ENCODE peak calls at places on chromosomes 4 and X, in ten cellular contexts. One of them, this sample, is unnamed.

GRCh38 chr4:25790024-25790423 is 72.8 kb downstream of the SEL1L3 start:
- DNase-seq in fibroblast of the conjunctiva: no peak
- DNase-seq in amniotic stem cell: no peak
- DNase-seq in activated CD4-positive, alpha-beta T cell treated with anti-CD3 and anti-CD28 coated beads, Interleukin-2, amount 50 U/mL, for 48 hours: no peak
- DNase-seq in NCI-H748 treated with DMSO at 0.1 percent for 48 hours: no peak
- DNase-seq in midbrain: no peak
- DNase-seq in pons: no peak
- DNase-seq in GM20000: no peak
- DNase-seq in breast epithelium: no peak
- DNase-seq in iris pigment epithelial cell: no peak
- DNase-seq in this sample: no peak

GRCh38 chr4:185758807-185759206 is 53.2 kb downstream of the SORBS2 start:
- DNase-seq in activated CD4-positive, alpha-beta T cell treated with anti-CD3 and anti-CD28 coated beads, Interleukin-2, amount 50 U/mL, for 48 hours: no peak
- DNase-seq in midbrain: no peak
- DNase-seq in GM20000: no peak
- DNase-seq in iris pigment epithelial cell: no peak
- DNase-seq in NCI-H748 treated with DMSO at 0.1 percent for 48 hours: no peak
- DNase-seq in breast epithelium: no peak
- DNase-seq in pons: no peak
- DNase-seq in amniotic stem cell: no peak
- DNase-seq in fibroblast of the conjunctiva: no peak
- DNase-seq in this sample: no peak

GRCh38 chr4:102533348-102533747 is 32.2 kb downstream of the NFKB1 start:
- DNase-seq in amniotic stem cell: no peak
- DNase-seq in midbrain: no peak
- DNase-seq in pons: no peak
- DNase-seq in iris pigment epithelial cell: no peak
- DNase-seq in NCI-H748 treated with DMSO at 0.1 percent for 48 hours: no peak
- DNase-seq in activated CD4-positive, alpha-beta T cell treated with anti-CD3 and anti-CD28 coated beads, Interleukin-2, amount 50 U/mL, for 48 hours: no peak
- DNase-seq in GM20000: no peak
- DNase-seq in breast epithelium: no peak
- DNase-seq in fibroblast of the conjunctiva: no peak
- DNase-seq in this sample: no peak

GRCh38 chr4:68021185-68021584 is 57.9 kb upstream of the TMPRSS11A start:
- DNase-seq in pons: no peak
- DNase-seq in NCI-H748 treated with DMSO at 0.1 percent for 48 hours: no peak
- DNase-seq in midbrain: no peak
- DNase-seq in amniotic stem cell: no peak
- DNase-seq in GM20000: no peak
- DNase-seq in breast epithelium: no peak
- DNase-seq in fibroblast of the conjunctiva: no peak
- DNase-seq in activated CD4-positive, alpha-beta T cell treated with anti-CD3 and anti-CD28 coated beads, Interleukin-2, amount 50 U/mL, for 48 hours: no peak
- DNase-seq in iris pigment epithelial cell: peak; percentile 30
- DNase-seq in this sample: no peak

GRCh38 chr4:36386691-36387090 is 105.3 kb downstream of the DTHD1 start:
- DNase-seq in activated CD4-positive, alpha-beta T cell treated with anti-CD3 and anti-CD28 coated beads, Interleukin-2, amount 50 U/mL, for 48 hours: no peak
- DNase-seq in GM20000: no peak
- DNase-seq in iris pigment epithelial cell: no peak
- DNase-seq in pons: peak; percentile 49
- DNase-seq in midbrain: no peak
- DNase-seq in breast epithelium: no peak
- DNase-seq in fibroblast of the conjunctiva: no peak
- DNase-seq in amniotic stem cell: no peak
- DNase-seq in NCI-H748 treated with DMSO at 0.1 percent for 48 hours: no peak
- DNase-seq in this sample: no peak

GRCh38 chrX:131783555-131784338 is 239.4 kb upstream of the STK26 start:
- DNase-seq in activated CD4-positive, alpha-beta T cell treated with anti-CD3 and anti-CD28 coated beads, Interleukin-2, amount 50 U/mL, for 48 hours: no peak
- DNase-seq in NCI-H748 treated with DMSO at 0.1 percent for 48 hours: no peak
- DNase-seq in pons: no peak
- DNase-seq in GM20000: no peak
- DNase-seq in breast epithelium: peak; percentile 80
- DNase-seq in midbrain: peak; percentile 90
- DNase-seq in amniotic stem cell: peak; percentile 57
- DNase-seq in fibroblast of the conjunctiva: peak; percentile 87
- DNase-seq in iris pigment epithelial cell: peak; percentile 76
- DNase-seq in this sample: peak; percentile 62

GRCh38 chr4:48669086-48669485 is 111.0 kb downstream of the FRYL start:
- DNase-seq in breast epithelium: no peak
- DNase-seq in pons: no peak
- DNase-seq in GM20000: no peak
- DNase-seq in amniotic stem cell: no peak
- DNase-seq in iris pigment epithelial cell: no peak
- DNase-seq in fibroblast of the conjunctiva: no peak
- DNase-seq in midbrain: no peak
- DNase-seq in NCI-H748 treated with DMSO at 0.1 percent for 48 hours: no peak
- DNase-seq in activated CD4-positive, alpha-beta T cell treated with anti-CD3 and anti-CD28 coated beads, Interleukin-2, amount 50 U/mL, for 48 hours: no peak
- DNase-seq in this sample: no peak

GRCh38 chr4:156169011-156169410 is 215.3 kb upstream of the CTSO start:
- DNase-seq in amniotic stem cell: peak; percentile 58
- DNase-seq in activated CD4-positive, alpha-beta T cell treated with anti-CD3 and anti-CD28 coated beads, Interleukin-2, amount 50 U/mL, for 48 hours: no peak
- DNase-seq in pons: peak; percentile 19
- DNase-seq in iris pigment epithelial cell: peak; percentile 91
- DNase-seq in GM20000: peak; percentile 11
- DNase-seq in midbrain: no peak
- DNase-seq in NCI-H748 treated with DMSO at 0.1 percent for 48 hours: peak; percentile 81
- DNase-seq in fibroblast of the conjunctiva: peak; percentile 63
- DNase-seq in breast epithelium: no peak
- DNase-seq in this sample: no peak

GRCh38 chr4:147736458-147736857 is 4.6 kb downstream of the ARHGAP10 start:
- DNase-seq in midbrain: no peak
- DNase-seq in amniotic stem cell: peak; percentile 43
- DNase-seq in fibroblast of the conjunctiva: no peak
- DNase-seq in activated CD4-positive, alpha-beta T cell treated with anti-CD3 and anti-CD28 coated beads, Interleukin-2, amount 50 U/mL, for 48 hours: no peak
- DNase-seq in GM20000: no peak
- DNase-seq in NCI-H748 treated with DMSO at 0.1 percent for 48 hours: no peak
- DNase-seq in iris pigment epithelial cell: peak; percentile 93
- DNase-seq in pons: no peak
- DNase-seq in breast epithelium: no peak
- DNase-seq in this sample: no peak

GRCh38 chrX:4263005-4263404 is 549.6 kb upstream of the PRKX start:
- DNase-seq in fibroblast of the conjunctiva: no peak
- DNase-seq in activated CD4-positive, alpha-beta T cell treated with anti-CD3 and anti-CD28 coated beads, Interleukin-2, amount 50 U/mL, for 48 hours: no peak
- DNase-seq in breast epithelium: no peak
- DNase-seq in midbrain: no peak
- DNase-seq in amniotic stem cell: no peak
- DNase-seq in NCI-H748 treated with DMSO at 0.1 percent for 48 hours: peak; percentile 37
- DNase-seq in pons: peak; percentile 1
- DNase-seq in GM20000: no peak
- DNase-seq in iris pigment epithelial cell: peak; percentile 1
- DNase-seq in this sample: no peak

GRCh38 chrX:10111364-10112148 is 45.2 kb upstream of the CLCN4 start:
- DNase-seq in amniotic stem cell: no peak
- DNase-seq in NCI-H748 treated with DMSO at 0.1 percent for 48 hours: no peak
- DNase-seq in iris pigment epithelial cell: peak; percentile 64
- DNase-seq in breast epithelium: no peak
- DNase-seq in GM20000: peak; percentile 56
- DNase-seq in activated CD4-positive, alpha-beta T cell treated with anti-CD3 and anti-CD28 coated beads, Interleukin-2, amount 50 U/mL, for 48 hours: peak; percentile 63
- DNase-seq in pons: no peak
- DNase-seq in midbrain: no peak
- DNase-seq in fibroblast of the conjunctiva: no peak
- DNase-seq in this sample: no peak

GRCh38 chrX:72245461-72246089 is 6.7 kb upstream of the ERCC6L start:
- DNase-seq in iris pigment epithelial cell: peak; percentile 55
- DNase-seq in amniotic stem cell: peak; percentile 2
- DNase-seq in breast epithelium: peak; percentile 26
- DNase-seq in pons: peak; percentile 32
- DNase-seq in GM20000: peak; percentile 48
- DNase-seq in fibroblast of the conjunctiva: peak; percentile 39
- DNase-seq in midbrain: peak; percentile 45
- DNase-seq in NCI-H748 treated with DMSO at 0.1 percent for 48 hours: peak; percentile 71
- DNase-seq in activated CD4-positive, alpha-beta T cell treated with anti-CD3 and anti-CD28 coated beads, Interleukin-2, amount 50 U/mL, for 48 hours: peak; percentile 47
- DNase-seq in this sample: peak; percentile 26

GRCh38 chr4:7647932-7648812 is 213.4 kb upstream of the PSAPL1 start:
- DNase-seq in activated CD4-positive, alpha-beta T cell treated with anti-CD3 and anti-CD28 coated beads, Interleukin-2, amount 50 U/mL, for 48 hours: no peak
- DNase-seq in iris pigment epithelial cell: peak; percentile 50
- DNase-seq in amniotic stem cell: no peak
- DNase-seq in fibroblast of the conjunctiva: no peak
- DNase-seq in breast epithelium: no peak
- DNase-seq in NCI-H748 treated with DMSO at 0.1 percent for 48 hours: no peak
- DNase-seq in GM20000: no peak
- DNase-seq in pons: no peak
- DNase-seq in midbrain: no peak
- DNase-seq in this sample: no peak

GRCh38 chr4:159483110-159483509 is 380.2 kb downstream of the RAPGEF2 start:
- DNase-seq in midbrain: no peak
- DNase-seq in activated CD4-positive, alpha-beta T cell treated with anti-CD3 and anti-CD28 coated beads, Interleukin-2, amount 50 U/mL, for 48 hours: no peak
- DNase-seq in amniotic stem cell: no peak
- DNase-seq in iris pigment epithelial cell: no peak
- DNase-seq in breast epithelium: no peak
- DNase-seq in fibroblast of the conjunctiva: no peak
- DNase-seq in pons: no peak
- DNase-seq in GM20000: no peak
- DNase-seq in NCI-H748 treated with DMSO at 0.1 percent for 48 hours: no peak
- DNase-seq in this sample: no peak

GRCh38 chr4:159252491-159252890 is 149.6 kb downstream of the RAPGEF2 start:
- DNase-seq in iris pigment epithelial cell: peak; percentile 89
- DNase-seq in NCI-H748 treated with DMSO at 0.1 percent for 48 hours: no peak
- DNase-seq in pons: peak; percentile 82
- DNase-seq in breast epithelium: no peak
- DNase-seq in midbrain: no peak
- DNase-seq in amniotic stem cell: no peak
- DNase-seq in fibroblast of the conjunctiva: no peak
- DNase-seq in activated CD4-positive, alpha-beta T cell treated with anti-CD3 and anti-CD28 coated beads, Interleukin-2, amount 50 U/mL, for 48 hours: no peak
- DNase-seq in GM20000: peak; percentile 19
- DNase-seq in this sample: no peak

GRCh38 chr4:5373327-5373726 is 322.0 kb downstream of the STK32B start:
- DNase-seq in breast epithelium: no peak
- DNase-seq in iris pigment epithelial cell: no peak
- DNase-seq in NCI-H748 treated with DMSO at 0.1 percent for 48 hours: no peak
- DNase-seq in amniotic stem cell: no peak
- DNase-seq in activated CD4-positive, alpha-beta T cell treated with anti-CD3 and anti-CD28 coated beads, Interleukin-2, amount 50 U/mL, for 48 hours: no peak
- DNase-seq in GM20000: no peak
- DNase-seq in fibroblast of the conjunctiva: no peak
- DNase-seq in midbrain: no peak
- DNase-seq in pons: no peak
- DNase-seq in this sample: no peak

GRCh38 chrX:109624641-109625311 is at the start of gene KCNE5:
- DNase-seq in GM20000: peak; percentile 12
- DNase-seq in breast epithelium: no peak
- DNase-seq in activated CD4-positive, alpha-beta T cell treated with anti-CD3 and anti-CD28 coated beads, Interleukin-2, amount 50 U/mL, for 48 hours: no peak
- DNase-seq in midbrain: no peak
- DNase-seq in fibroblast of the conjunctiva: no peak
- DNase-seq in NCI-H748 treated with DMSO at 0.1 percent for 48 hours: no peak
- DNase-seq in amniotic stem cell: no peak
- DNase-seq in pons: no peak
- DNase-seq in iris pigment epithelial cell: no peak
- DNase-seq in this sample: no peak

GRCh38 chr4:22077571-22077970 is 129.0 kb upstream of the KCNIP4 start:
- DNase-seq in iris pigment epithelial cell: peak; percentile 3
- DNase-seq in midbrain: no peak
- DNase-seq in breast epithelium: no peak
- DNase-seq in NCI-H748 treated with DMSO at 0.1 percent for 48 hours: no peak
- DNase-seq in GM20000: no peak
- DNase-seq in activated CD4-positive, alpha-beta T cell treated with anti-CD3 and anti-CD28 coated beads, Interleukin-2, amount 50 U/mL, for 48 hours: no peak
- DNase-seq in pons: peak; percentile 18
- DNase-seq in fibroblast of the conjunctiva: no peak
- DNase-seq in amniotic stem cell: no peak
- DNase-seq in this sample: no peak

GRCh38 chr4:150123982-150124670 is 45.9 kb downstream of the DCLK2 start:
- DNase-seq in breast epithelium: no peak
- DNase-seq in NCI-H748 treated with DMSO at 0.1 percent for 48 hours: no peak
- DNase-seq in amniotic stem cell: no peak
- DNase-seq in activated CD4-positive, alpha-beta T cell treated with anti-CD3 and anti-CD28 coated beads, Interleukin-2, amount 50 U/mL, for 48 hours: no peak
- DNase-seq in fibroblast of the conjunctiva: no peak
- DNase-seq in pons: no peak
- DNase-seq in iris pigment epithelial cell: no peak
- DNase-seq in midbrain: no peak
- DNase-seq in GM20000: no peak
- DNase-seq in this sample: no peak

GRCh38 chr4:86387013-86387412 is 27.2 kb upstream of the MAPK10 start:
- DNase-seq in GM20000: no peak
- DNase-seq in amniotic stem cell: no peak
- DNase-seq in activated CD4-positive, alpha-beta T cell treated with anti-CD3 and anti-CD28 coated beads, Interleukin-2, amount 50 U/mL, for 48 hours: no peak
- DNase-seq in fibroblast of the conjunctiva: no peak
- DNase-seq in iris pigment epithelial cell: no peak
- DNase-seq in NCI-H748 treated with DMSO at 0.1 percent for 48 hours: no peak
- DNase-seq in pons: peak; percentile 29
- DNase-seq in midbrain: peak; percentile 21
- DNase-seq in breast epithelium: no peak
- DNase-seq in this sample: no peak

GRCh38 chrX:40146471-40147398 is 49.0 kb upstream of the BCOR start:
- DNase-seq in amniotic stem cell: no peak
- DNase-seq in breast epithelium: no peak
- DNase-seq in activated CD4-positive, alpha-beta T cell treated with anti-CD3 and anti-CD28 coated beads, Interleukin-2, amount 50 U/mL, for 48 hours: no peak
- DNase-seq in NCI-H748 treated with DMSO at 0.1 percent for 48 hours: peak; percentile 23
- DNase-seq in fibroblast of the conjunctiva: no peak
- DNase-seq in pons: peak; percentile 31
- DNase-seq in iris pigment epithelial cell: peak; percentile 44
- DNase-seq in midbrain: no peak
- DNase-seq in GM20000: peak; percentile 61
- DNase-seq in this sample: no peak

GRCh38 chrX:103628386-103629290 is at the start of gene TCEAL1:
- DNase-seq in pons: peak; percentile 73
- DNase-seq in NCI-H748 treated with DMSO at 0.1 percent for 48 hours: peak; percentile 34
- DNase-seq in midbrain: peak; percentile 61
- DNase-seq in breast epithelium: peak; percentile 53
- DNase-seq in GM20000: peak; percentile 27
- DNase-seq in fibroblast of the conjunctiva: no peak
- DNase-seq in amniotic stem cell: no peak
- DNase-seq in iris pigment epithelial cell: peak; percentile 31
- DNase-seq in activated CD4-positive, alpha-beta T cell treated with anti-CD3 and anti-CD28 coated beads, Interleukin-2, amount 50 U/mL, for 48 hours: peak; percentile 47
- DNase-seq in this sample: peak; percentile 44

GRCh38 chrX:134460005-134460860 is at the start of gene HPRT1:
- DNase-seq in breast epithelium: peak; percentile 50
- DNase-seq in iris pigment epithelial cell: peak; percentile 71
- DNase-seq in activated CD4-positive, alpha-beta T cell treated with anti-CD3 and anti-CD28 coated beads, Interleukin-2, amount 50 U/mL, for 48 hours: peak; percentile 76
- DNase-seq in amniotic stem cell: peak; percentile 19
- DNase-seq in GM20000: peak; percentile 86
- DNase-seq in NCI-H748 treated with DMSO at 0.1 percent for 48 hours: peak; percentile 8
- DNase-seq in midbrain: peak; percentile 62
- DNase-seq in fibroblast of the conjunctiva: peak; percentile 46
- DNase-seq in pons: peak; percentile 63
- DNase-seq in this sample: peak; percentile 60

GRCh38 chrX:41580423-41581064 is 108.2 kb upstream of the GPR34 start:
- DNase-seq in amniotic stem cell: no peak
- DNase-seq in breast epithelium: no peak
- DNase-seq in pons: no peak
- DNase-seq in activated CD4-positive, alpha-beta T cell treated with anti-CD3 and anti-CD28 coated beads, Interleukin-2, amount 50 U/mL, for 48 hours: no peak
- DNase-seq in fibroblast of the conjunctiva: no peak
- DNase-seq in iris pigment epithelial cell: no peak
- DNase-seq in midbrain: no peak
- DNase-seq in GM20000: no peak
- DNase-seq in NCI-H748 treated with DMSO at 0.1 percent for 48 hours: no peak
- DNase-seq in this sample: no peak

GRCh38 chrX:31099536-31100090 is 27.8 kb upstream of the FTHL17 start:
- DNase-seq in fibroblast of the conjunctiva: no peak
- DNase-seq in amniotic stem cell: no peak
- DNase-seq in breast epithelium: no peak
- DNase-seq in pons: no peak
- DNase-seq in midbrain: no peak
- DNase-seq in iris pigment epithelial cell: peak; percentile 26
- DNase-seq in NCI-H748 treated with DMSO at 0.1 percent for 48 hours: no peak
- DNase-seq in activated CD4-positive, alpha-beta T cell treated with anti-CD3 and anti-CD28 coated beads, Interleukin-2, amount 50 U/mL, for 48 hours: peak; percentile 44
- DNase-seq in GM20000: peak; percentile 26
- DNase-seq in this sample: no peak

GRCh38 chr4:6427439-6428090 is 44.8 kb downstream of the PPP2R2C start:
- DNase-seq in amniotic stem cell: no peak
- DNase-seq in breast epithelium: no peak
- DNase-seq in activated CD4-positive, alpha-beta T cell treated with anti-CD3 and anti-CD28 coated beads, Interleukin-2, amount 50 U/mL, for 48 hours: no peak
- DNase-seq in midbrain: no peak
- DNase-seq in NCI-H748 treated with DMSO at 0.1 percent for 48 hours: no peak
- DNase-seq in GM20000: no peak
- DNase-seq in fibroblast of the conjunctiva: no peak
- DNase-seq in pons: no peak
- DNase-seq in iris pigment epithelial cell: no peak
- DNase-seq in this sample: no peak

GRCh38 chr4:628346-628745 is 3.0 kb downstream of the PDE6B start:
- DNase-seq in midbrain: no peak
- DNase-seq in iris pigment epithelial cell: no peak
- DNase-seq in NCI-H748 treated with DMSO at 0.1 percent for 48 hours: no peak
- DNase-seq in pons: no peak
- DNase-seq in breast epithelium: no peak
- DNase-seq in fibroblast of the conjunctiva: no peak
- DNase-seq in GM20000: peak; percentile 17
- DNase-seq in amniotic stem cell: no peak
- DNase-seq in activated CD4-positive, alpha-beta T cell treated with anti-CD3 and anti-CD28 coated beads, Interleukin-2, amount 50 U/mL, for 48 hours: no peak
- DNase-seq in this sample: no peak

GRCh38 chrX:66046612-66047235 is 6.8 kb upstream of the VSIG4 start:
- DNase-seq in NCI-H748 treated with DMSO at 0.1 percent for 48 hours: no peak
- DNase-seq in breast epithelium: no peak
- DNase-seq in iris pigment epithelial cell: no peak
- DNase-seq in midbrain: no peak
- DNase-seq in GM20000: peak; percentile 19
- DNase-seq in pons: no peak
- DNase-seq in amniotic stem cell: no peak
- DNase-seq in fibroblast of the conjunctiva: no peak
- DNase-seq in activated CD4-positive, alpha-beta T cell treated with anti-CD3 and anti-CD28 coated beads, Interleukin-2, amount 50 U/mL, for 48 hours: peak; percentile 37
- DNase-seq in this sample: no peak